ENCODE peak calls at places on chromosomes 1 and 21, in ten cellular contexts. Y is heart left ventricle; U is tibial nerve; X is A549; N is heart right ventricle; P is psoas muscle; E is CD8-positive, alpha-beta T cell; C is CD4-positive, CD25-positive, alpha-beta regulatory T cell; K is cardiac muscle cell; F is tibial artery. M is an unnamed sample.

GRCh38 chr21:41854426-41854995 is 24.6 kb downstream of the PRDM15 start:
- DNase-seq in Y (no peak), U (no peak), X (no peak), N (no peak), P (no peak), E (no peak), C (no peak), K (no peak), F (no peak), M (no peak)

GRCh38 chr1:79373481-79374132 is 367.1 kb upstream of the ADGRL4 start:
- DNase-seq in Y (no peak), U (no peak), X (no peak), N (no peak), P (no peak), E (no peak), C (no peak), K (peak), F (no peak), M (peak)

GRCh38 chr1:177200290-177200689 is 29.5 kb downstream of the BRINP2 start:
- DNase-seq in Y (no peak), U (no peak), X (no peak), N (no peak), P (no peak), E (no peak), C (no peak), K (no peak), F (no peak), M (no peak)

GRCh38 chr1:59322394-59323179 is 25.7 kb downstream of the FGGY start:
- DNase-seq in Y (no peak), U (no peak), X (no peak), N (no peak), P (no peak), E (no peak), C (no peak), K (no peak), F (no peak), M (no peak)

GRCh38 chr1:161730050-161730564 is 8.8 kb downstream of the FCRLB start:
- DNase-seq in Y (no peak), U (no peak), X (no peak), N (no peak), P (no peak), E (no peak), C (peak), K (peak), F (no peak), M (no peak)

GRCh38 chr1:58839871-58840835 is 56.3 kb upstream of the JUN start:
- DNase-seq in Y (no peak), U (no peak), X (no peak), N (no peak), P (no peak), E (no peak), C (no peak), K (no peak), F (no peak), M (no peak)

GRCh38 chr1:56532359-56532696 is 47.0 kb downstream of the PLPP3 start:
- DNase-seq in Y (no peak), U (no peak), X (no peak), N (no peak), P (no peak), E (no peak), C (no peak), K (peak), F (no peak), M (no peak)

GRCh38 chr1:94022471-94023189 is 98.3 kb downstream of the ABCA4 start:
- DNase-seq in Y (no peak), U (peak), X (peak), N (peak), P (no peak), E (no peak), C (no peak), K (peak), F (no peak), M (peak)

GRCh38 chr1:230356869-230357778 is 69.0 kb downstream of the PGBD5 start:
- DNase-seq in Y (no peak), U (no peak), X (no peak), N (no peak), P (no peak), E (no peak), C (no peak), K (no peak), F (no peak), M (no peak)

GRCh38 chr1:54606990-54607325 is 16.4 kb downstream of the FAM151A start:
- DNase-seq in Y (no peak), U (no peak), X (no peak), N (no peak), P (no peak), E (no peak), C (no peak), K (no peak), F (no peak), M (no peak)

GRCh38 chr1:17653728-17654351 is 101.3 kb upstream of the ACTL8 start:
- DNase-seq in Y (no peak), U (peak), X (peak), N (peak), P (peak), E (peak), C (no peak), K (peak), F (no peak), M (no peak)

GRCh38 chr1:245863566-245864184 is 643.4 kb downstream of the SMYD3 start:
- DNase-seq in Y (no peak), U (no peak), X (no peak), N (no peak), P (no peak), E (no peak), C (no peak), K (peak), F (no peak), M (no peak)

GRCh38 chr1:84367219-84367618 is 31.1 kb upstream of the DNASE2B start:
- DNase-seq in Y (no peak), U (no peak), X (no peak), N (no peak), P (no peak), E (no peak), C (no peak), K (no peak), F (no peak), M (no peak)

GRCh38 chr1:182268659-182269058 is 122.9 kb downstream of the GLUL start:
- DNase-seq in Y (no peak), U (no peak), X (no peak), N (no peak), P (no peak), E (no peak), C (no peak), K (no peak), F (no peak), M (no peak)

GRCh38 chr1:182269097-182269496 is 122.5 kb downstream of the GLUL start:
- DNase-seq in Y (no peak), U (no peak), X (no peak), N (no peak), P (no peak), E (no peak), C (no peak), K (no peak), F (no peak), M (no peak)

GRCh38 chr1:182274618-182275017 is 117.0 kb downstream of the GLUL start:
- DNase-seq in Y (no peak), U (no peak), X (no peak), N (no peak), P (no peak), E (no peak), C (no peak), K (no peak), F (no peak), M (no peak)

GRCh38 chr1:182270731-182271130 is 120.9 kb downstream of the GLUL start:
- DNase-seq in Y (no peak), U (no peak), X (no peak), N (no peak), P (no peak), E (no peak), C (no peak), K (no peak), F (no peak), M (no peak)
- H3K27ac ChIP-seq in Y (no peak), U (no peak), X (no peak), N (no peak), P (no peak), E (no peak), C (no peak), K (no peak), F (no peak), M (no peak)

GRCh38 chr1:226487921-226488320 is 60.6 kb upstream of the STUM start:
- DNase-seq in Y (no peak), U (no peak), X (no peak), N (no peak), P (no peak), E (no peak), C (no peak), K (no peak), F (no peak), M (no peak)

GRCh38 chr1:226489718-226490440 is 58.7 kb upstream of the STUM start:
- DNase-seq in Y (no peak), U (no peak), X (no peak), N (no peak), P (no peak), E (no peak), C (no peak), K (no peak), F (no peak), M (no peak)

GRCh38 chr1:226492738-226493137 is 55.8 kb upstream of the STUM start:
- DNase-seq in Y (no peak), U (no peak), X (no peak), N (no peak), P (no peak), E (no peak), C (no peak), K (no peak), F (no peak), M (no peak)

GRCh38 chr1:226491093-226491850 is 57.3 kb upstream of the STUM start:
- DNase-seq in Y (no peak), U (no peak), X (no peak), N (no peak), P (no peak), E (no peak), C (no peak), K (no peak), F (no peak), M (no peak)

DNA sequence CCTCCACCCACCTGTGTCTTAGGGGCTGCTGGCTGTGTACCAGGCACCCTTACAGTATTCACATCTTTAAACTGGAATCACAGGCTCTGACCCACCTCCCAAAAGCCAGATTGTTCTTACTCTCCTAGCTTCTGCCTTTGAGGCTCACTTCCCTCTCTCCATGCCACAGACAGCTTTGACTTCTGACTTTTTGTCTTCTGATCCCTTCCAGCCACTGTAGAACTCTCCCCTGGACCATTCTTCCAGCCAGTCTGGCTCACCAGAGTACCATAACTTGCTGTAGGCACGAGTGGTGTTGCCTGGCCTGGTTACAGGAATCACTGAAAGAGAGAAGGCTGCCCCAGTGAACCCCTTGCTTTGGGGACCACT is 58.1 kb upstream of the STUM start:
- DNase-seq in Y (no peak), U (no peak), X (no peak), N (no peak), P (no peak), E (no peak), C (no peak), K (no peak), F (no peak), M (no peak)
- H3K27ac ChIP-seq in Y (no peak), U (no peak), X (no peak), N (no peak), P (no peak), E (no peak), C (no peak), K (no peak), F (no peak), M (no peak)

DNA sequence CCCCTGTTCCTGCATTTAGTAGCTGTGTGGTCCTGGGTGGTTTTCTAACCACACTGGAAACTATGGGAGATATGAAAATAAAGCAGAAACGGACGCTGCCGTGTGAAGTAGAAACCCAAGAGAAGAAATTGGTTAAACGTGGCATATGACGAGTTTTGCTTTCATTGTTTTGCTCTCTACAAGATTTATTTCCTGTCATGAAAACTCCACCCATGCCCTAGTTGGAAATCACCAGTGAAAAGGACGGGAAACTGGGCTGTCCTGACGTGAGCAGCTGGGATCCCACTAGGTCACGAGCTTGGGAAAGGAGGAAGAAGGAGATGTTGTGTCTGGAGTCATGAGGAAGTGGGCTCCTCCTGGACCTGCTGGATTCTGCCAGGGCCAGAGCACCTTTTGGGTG is 120.8 kb upstream of the GADD45A start:
- DNase-seq in Y (peak), U (peak), X (no peak), N (peak), P (peak), E (no peak), C (peak), K (no peak), F (peak), M (no peak)
- H3K27ac ChIP-seq in Y (peak), U (peak), X (no peak), N (peak), P (peak), E (no peak), C (no peak), K (no peak), F (peak), M (no peak)

DNA sequence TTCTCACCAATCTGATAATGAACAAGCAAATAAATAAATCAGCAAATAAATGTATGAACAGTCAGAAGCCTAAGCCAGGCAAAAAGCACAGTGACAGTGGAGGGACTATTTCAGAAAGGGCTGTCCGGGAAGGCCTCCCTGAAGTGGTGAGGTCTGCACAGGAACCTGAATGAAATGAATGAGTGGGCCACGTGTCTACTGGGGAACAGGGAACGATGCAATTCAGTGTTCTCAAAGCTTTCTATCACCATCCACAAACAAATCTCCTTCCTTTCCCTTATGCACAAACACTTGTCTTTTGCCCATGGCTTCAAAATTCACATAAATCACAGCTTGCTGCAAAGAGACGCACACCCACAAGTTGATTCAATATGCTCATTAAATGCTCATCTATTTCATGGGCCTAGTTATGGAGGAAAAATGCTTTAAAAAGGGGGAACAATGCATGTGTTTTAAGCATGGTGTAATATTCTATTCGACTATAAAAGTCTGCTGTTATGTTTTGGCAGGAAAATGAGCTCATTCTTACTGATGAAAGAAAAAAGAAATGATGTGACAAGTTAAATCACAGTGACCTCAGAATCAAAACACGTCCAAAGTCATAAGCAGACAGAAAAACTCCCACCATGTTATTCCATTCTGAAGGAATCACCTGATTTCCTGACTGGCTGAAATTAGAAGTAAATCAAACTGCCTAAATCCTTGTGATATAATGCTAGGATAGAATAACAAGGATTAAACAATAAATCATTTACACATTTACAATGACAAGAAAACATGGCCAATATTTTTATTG is 21.6 kb downstream of the URB1 start:
- DNase-seq in Y (no peak), U (no peak), X (no peak), N (no peak), P (no peak), E (no peak), C (no peak), K (no peak), F (no peak), M (no peak)
- H3K27ac ChIP-seq in Y (peak), U (peak), X (peak), N (peak), P (peak), E (no peak), C (no peak), K (no peak), F (peak), M (peak)

GRCh38 chr1:3469104-3469848 is 14.8 kb downstream of the ARHGEF16 start:
- DNase-seq in Y (no peak), U (no peak), X (no peak), N (no peak), P (peak), E (no peak), C (no peak), K (no peak), F (no peak), M (peak)

GRCh38 chr1:3472088-3472850 is 17.8 kb downstream of the ARHGEF16 start:
- DNase-seq in Y (no peak), U (no peak), X (no peak), N (no peak), P (peak), E (no peak), C (no peak), K (no peak), F (no peak), M (no peak)

GRCh38 chr1:3469849-3470649 is 15.6 kb downstream of the ARHGEF16 start:
- DNase-seq in Y (no peak), U (no peak), X (no peak), N (no peak), P (peak), E (no peak), C (no peak), K (no peak), F (no peak), M (peak)

GRCh38 chr1:3471356-3472087 is 17.1 kb downstream of the ARHGEF16 start:
- DNase-seq in Y (peak), U (no peak), X (peak), N (peak), P (peak), E (no peak), C (no peak), K (peak), F (no peak), M (peak)

DNA sequence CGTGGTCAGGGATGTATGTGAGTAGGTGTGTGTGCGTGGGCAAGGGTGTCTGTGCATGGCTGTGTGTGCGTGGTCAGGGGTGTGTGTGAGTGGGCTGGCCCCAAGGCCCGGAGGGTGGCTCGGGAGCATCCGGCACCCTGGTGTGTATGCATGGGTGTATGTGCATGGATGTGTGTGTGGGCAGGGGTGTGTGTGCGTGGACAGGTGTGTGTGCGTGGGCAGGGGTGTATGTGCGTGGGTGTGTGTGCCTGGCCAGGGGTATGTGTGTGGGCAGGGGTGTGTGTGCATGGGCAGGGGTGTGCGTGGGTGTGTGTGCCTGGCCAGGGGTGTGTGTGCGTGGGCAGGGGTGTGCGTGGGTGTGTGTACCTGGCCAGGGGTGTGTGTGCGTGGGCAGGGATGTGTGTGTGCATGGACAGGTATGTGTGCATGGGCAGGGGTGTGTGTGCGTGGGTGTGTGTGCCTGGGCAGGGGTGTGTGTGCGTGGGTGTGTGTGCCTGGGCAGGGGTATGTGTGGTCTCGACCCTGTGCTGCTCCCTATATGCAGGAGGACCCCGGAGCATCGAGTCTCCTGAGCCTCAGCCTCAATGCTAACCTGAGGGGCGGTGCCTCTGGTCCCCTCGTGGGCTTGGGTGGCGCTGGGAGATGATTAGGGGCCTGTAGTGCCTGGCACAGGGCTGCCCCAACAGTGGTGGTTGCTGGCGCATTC is 16.3 kb downstream of the ARHGEF16 start:
- DNase-seq in Y (no peak), U (no peak), X (no peak), N (no peak), P (peak), E (no peak), C (no peak), K (no peak), F (no peak), M (peak)
- H3K27ac ChIP-seq in Y (no peak), U (peak), X (peak), N (no peak), P (no peak), E (no peak), C (no peak), K (peak), F (no peak), M (no peak)

DNA sequence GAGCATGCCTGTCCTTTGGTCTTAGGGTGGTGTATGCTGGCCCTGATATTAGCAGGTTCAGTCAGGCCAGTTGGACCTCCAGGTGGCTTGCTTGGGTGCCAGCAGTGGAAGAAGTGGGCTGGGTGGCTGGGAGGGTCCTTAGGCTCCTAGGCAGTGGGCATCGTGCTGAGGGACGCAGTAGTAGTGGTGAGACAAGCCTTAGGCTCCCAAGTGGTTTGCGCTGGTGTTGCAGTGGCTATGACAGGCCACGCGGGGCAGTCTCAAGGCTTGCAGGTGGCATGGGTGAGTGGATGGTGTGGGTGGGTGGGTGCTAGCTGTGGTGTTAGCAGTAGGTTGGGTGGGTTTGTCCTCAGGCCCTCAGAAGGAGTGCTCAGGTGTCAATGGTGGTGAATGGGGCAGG is 162.3 kb downstream of the FMN2 start:
- DNase-seq in Y (no peak), U (no peak), X (no peak), N (no peak), P (no peak), E (no peak), C (no peak), K (no peak), F (no peak), M (no peak)
- H3K27ac ChIP-seq in Y (no peak), U (no peak), X (no peak), N (no peak), P (no peak), E (no peak), C (no peak), K (no peak), F (no peak), M (no peak)

GRCh38 chr1:5985250-5985649 is 7.0 kb downstream of the NPHP4 start:
- DNase-seq in Y (no peak), U (no peak), X (no peak), N (no peak), P (no peak), E (no peak), C (no peak), K (no peak), F (no peak), M (peak)
- H3K27ac ChIP-seq in Y (no peak), U (no peak), X (no peak), N (no peak), P (no peak), E (no peak), C (no peak), K (no peak), F (no peak), M (no peak)

GRCh38 chr1:21337010-21337437 is 46.8 kb upstream of the ECE1 start:
- DNase-seq in Y (no peak), U (no peak), X (no peak), N (no peak), P (no peak), E (no peak), C (no peak), K (no peak), F (no peak), M (no peak)
- H3K27ac ChIP-seq in Y (peak), U (peak), X (peak), N (peak), P (peak), E (no peak), C (no peak), K (peak), F (peak), M (peak)